ENCODE peak calls at places on chromosomes 2 and 18, in ten cellular contexts. X is substantia nigra; Y is H7; T is HTR-8/SVneo; B is stimulated activated CD8-positive, alpha-beta memory T cell treated with anti-CD3 and anti-CD28 coated beads, Interleukin-15, amount 100 ng/mL, for 1 hour; P is HEK293T; R is cardiac septum; N is EL; L is GM12891; U is stimulated activated naive B cell treated with anti-CD40 and anti-IgM and Interleukin-4, amounts not matched to agents 10 μg/mL and 1 μg/mL and 100 μg/mL, for 72 hours. Z is an unnamed sample.

GRCh38 chr18:13452448-13452811 is 233.9 kb downstream of the LDLRAD4 start:
- DNase-seq in X (no peak), Y (peak), T (peak), B (no peak), P (no peak), R (peak), N (peak), L (no peak), U (no peak), Z (peak)

GRCh38 chr18:14914126-14914525 is 166.2 kb downstream of the ANKRD30B start:
- DNase-seq in X (no peak), Y (no peak), T (no peak), B (no peak), P (no peak), R (no peak), N (no peak), L (no peak), U (no peak), Z (no peak)

GRCh38 chr2:62036761-62037250 is 131.3 kb downstream of the COMMD1 start:
- DNase-seq in X (no peak), Y (no peak), T (no peak), B (no peak), P (no peak), R (no peak), N (no peak), L (no peak), U (no peak), Z (no peak)

GRCh38 chr2:65018141-65018582 is 29.0 kb downstream of the SLC1A4 start:
- DNase-seq in X (no peak), Y (no peak), T (no peak), B (no peak), P (no peak), R (peak), N (no peak), L (no peak), U (peak), Z (no peak)

GRCh38 chr18:25743661-25744151 is 346.7 kb downstream of the SS18 start:
- DNase-seq in X (no peak), Y (peak), T (no peak), B (no peak), P (no peak), R (no peak), N (no peak), L (no peak), U (no peak), Z (peak)

GRCh38 chr2:118853647-118854367 is 6.4 kb upstream of the EN1 start:
- DNase-seq in X (no peak), Y (peak), T (no peak), B (no peak), P (no peak), R (no peak), N (no peak), L (no peak), U (no peak), Z (peak)

GRCh38 chr2:38653715-38654494 is 12.0 kb upstream of the GALM start:
- DNase-seq in X (no peak), Y (no peak), T (no peak), B (no peak), P (no peak), R (no peak), N (no peak), L (no peak), U (peak), Z (no peak)

GRCh38 chr2:77954931-77955330 is 432.8 kb upstream of the LRRTM4 start:
- DNase-seq in X (no peak), Y (no peak), T (no peak), B (no peak), P (no peak), R (no peak), N (no peak), L (no peak), U (no peak), Z (no peak)

GRCh38 chr18:43383031-43383430 is 105.7 kb upstream of the SYT4 start:
- DNase-seq in X (no peak), Y (no peak), T (no peak), B (no peak), P (no peak), R (no peak), N (no peak), L (no peak), U (no peak), Z (no peak)

GRCh38 chr2:238649123-238649522 is 198.8 kb upstream of the TWIST2 start:
- DNase-seq in X (no peak), Y (no peak), T (no peak), B (no peak), P (no peak), R (no peak), N (no peak), L (no peak), U (no peak), Z (no peak)

Z was measured in H9.